ENCODE peak calls at places on chromosomes 13 and 19, in ten cellular contexts. One of them, this sample, is unnamed.

GRCh38 chr19:45973564-45974338 is at the start of gene NOVA2:
- DNase-seq in SK-N-DZ: peak
- DNase-seq in ELR: peak
- DNase-seq in GDM1: no peak
- DNase-seq in kidney glomerular epithelial cell: no peak
- DNase-seq in activated T-cell treated with anti-CD3 and anti-CD28 coated beads, Interleukin-2, amount 50 U/mL, for 48 hours: peak
- DNase-seq in COR-L47: peak
- DNase-seq in AG09309: no peak
- DNase-seq in endothelial cell: peak
- DNase-seq in activated CD4-positive, alpha-beta T cell treated with anti-CD3 and anti-CD28 coated beads for 1 hour: no peak
- DNase-seq in this sample: peak

GRCh38 chr19:55603115-55603514 is 2.3 kb upstream of the ZNF865 start:
- DNase-seq in endothelial cell: no peak
- DNase-seq in kidney glomerular epithelial cell: no peak
- DNase-seq in activated T-cell treated with anti-CD3 and anti-CD28 coated beads, Interleukin-2, amount 50 U/mL, for 48 hours: no peak
- DNase-seq in activated CD4-positive, alpha-beta T cell treated with anti-CD3 and anti-CD28 coated beads for 1 hour: no peak
- DNase-seq in SK-N-DZ: no peak
- DNase-seq in AG09309: no peak
- DNase-seq in ELR: no peak
- DNase-seq in GDM1: no peak
- DNase-seq in COR-L47: no peak
- DNase-seq in this sample: no peak

GRCh38 chr19:16200038-16200775 is 2.5 kb downstream of the AP1M1 start:
- DNase-seq in activated T-cell treated with anti-CD3 and anti-CD28 coated beads, Interleukin-2, amount 50 U/mL, for 48 hours: no peak
- DNase-seq in AG09309: no peak
- DNase-seq in GDM1: no peak
- DNase-seq in ELR: no peak
- DNase-seq in endothelial cell: no peak
- DNase-seq in COR-L47: no peak
- DNase-seq in SK-N-DZ: no peak
- DNase-seq in kidney glomerular epithelial cell: no peak
- DNase-seq in activated CD4-positive, alpha-beta T cell treated with anti-CD3 and anti-CD28 coated beads for 1 hour: no peak
- DNase-seq in this sample: no peak

GRCh38 chr13:111397202-111397880 is 76.9 kb downstream of the TEX29 start:
- DNase-seq in kidney glomerular epithelial cell: no peak
- DNase-seq in endothelial cell: no peak
- DNase-seq in GDM1: no peak
- DNase-seq in ELR: no peak
- DNase-seq in SK-N-DZ: no peak
- DNase-seq in COR-L47: no peak
- DNase-seq in activated CD4-positive, alpha-beta T cell treated with anti-CD3 and anti-CD28 coated beads for 1 hour: no peak
- DNase-seq in AG09309: no peak
- DNase-seq in activated T-cell treated with anti-CD3 and anti-CD28 coated beads, Interleukin-2, amount 50 U/mL, for 48 hours: no peak
- DNase-seq in this sample: no peak

GRCh38 chr13:78598933-78599332 is 4.4 kb downstream of the POU4F1 start:
- DNase-seq in SK-N-DZ: no peak
- DNase-seq in activated CD4-positive, alpha-beta T cell treated with anti-CD3 and anti-CD28 coated beads for 1 hour: no peak
- DNase-seq in kidney glomerular epithelial cell: no peak
- DNase-seq in GDM1: no peak
- DNase-seq in AG09309: no peak
- DNase-seq in ELR: no peak
- DNase-seq in endothelial cell: no peak
- DNase-seq in COR-L47: no peak
- DNase-seq in activated T-cell treated with anti-CD3 and anti-CD28 coated beads, Interleukin-2, amount 50 U/mL, for 48 hours: no peak
- DNase-seq in this sample: no peak

GRCh38 chr13:50685491-50685890 is 158.0 kb downstream of the DLEU7 start:
- DNase-seq in endothelial cell: no peak
- DNase-seq in GDM1: no peak
- DNase-seq in AG09309: no peak
- DNase-seq in ELR: no peak
- DNase-seq in COR-L47: peak
- DNase-seq in activated T-cell treated with anti-CD3 and anti-CD28 coated beads, Interleukin-2, amount 50 U/mL, for 48 hours: no peak
- DNase-seq in activated CD4-positive, alpha-beta T cell treated with anti-CD3 and anti-CD28 coated beads for 1 hour: no peak
- DNase-seq in kidney glomerular epithelial cell: no peak
- DNase-seq in SK-N-DZ: no peak
- DNase-seq in this sample: no peak

GRCh38 chr19:44698492-44699201 is at the start of gene CEACAM16:
- DNase-seq in activated T-cell treated with anti-CD3 and anti-CD28 coated beads, Interleukin-2, amount 50 U/mL, for 48 hours: no peak
- DNase-seq in activated CD4-positive, alpha-beta T cell treated with anti-CD3 and anti-CD28 coated beads for 1 hour: no peak
- DNase-seq in GDM1: no peak
- DNase-seq in COR-L47: no peak
- DNase-seq in endothelial cell: no peak
- DNase-seq in SK-N-DZ: no peak
- DNase-seq in kidney glomerular epithelial cell: no peak
- DNase-seq in ELR: no peak
- DNase-seq in AG09309: no peak
- DNase-seq in this sample: no peak

GRCh38 chr19:4578552-4579248 is 19.2 kb upstream of the SEMA6B start:
- DNase-seq in ELR: no peak
- DNase-seq in endothelial cell: no peak
- DNase-seq in SK-N-DZ: no peak
- DNase-seq in GDM1: no peak
- DNase-seq in activated T-cell treated with anti-CD3 and anti-CD28 coated beads, Interleukin-2, amount 50 U/mL, for 48 hours: no peak
- DNase-seq in activated CD4-positive, alpha-beta T cell treated with anti-CD3 and anti-CD28 coated beads for 1 hour: no peak
- DNase-seq in kidney glomerular epithelial cell: no peak
- DNase-seq in COR-L47: no peak
- DNase-seq in AG09309: no peak
- DNase-seq in this sample: no peak

GRCh38 chr19:1959928-1960589 is 19.1 kb downstream of the CSNK1G2 start:
- DNase-seq in activated CD4-positive, alpha-beta T cell treated with anti-CD3 and anti-CD28 coated beads for 1 hour: no peak
- DNase-seq in AG09309: no peak
- DNase-seq in endothelial cell: no peak
- DNase-seq in ELR: no peak
- DNase-seq in COR-L47: no peak
- DNase-seq in SK-N-DZ: no peak
- DNase-seq in activated T-cell treated with anti-CD3 and anti-CD28 coated beads, Interleukin-2, amount 50 U/mL, for 48 hours: no peak
- DNase-seq in kidney glomerular epithelial cell: no peak
- DNase-seq in GDM1: no peak
- DNase-seq in this sample: no peak

GRCh38 chr19:35248310-35249145 is at the start of gene LSR:
- DNase-seq in AG09309: no peak
- DNase-seq in kidney glomerular epithelial cell: peak
- DNase-seq in activated CD4-positive, alpha-beta T cell treated with anti-CD3 and anti-CD28 coated beads for 1 hour: peak
- DNase-seq in COR-L47: peak
- DNase-seq in activated T-cell treated with anti-CD3 and anti-CD28 coated beads, Interleukin-2, amount 50 U/mL, for 48 hours: peak
- DNase-seq in endothelial cell: peak
- DNase-seq in SK-N-DZ: no peak
- DNase-seq in ELR: no peak
- DNase-seq in GDM1: no peak
- DNase-seq in this sample: no peak

GRCh38 chr19:16197188-16197621 is 506 bp upstream of the AP1M1 start:
- DNase-seq in COR-L47: no peak
- DNase-seq in activated CD4-positive, alpha-beta T cell treated with anti-CD3 and anti-CD28 coated beads for 1 hour: no peak
- DNase-seq in kidney glomerular epithelial cell: no peak
- DNase-seq in activated T-cell treated with anti-CD3 and anti-CD28 coated beads, Interleukin-2, amount 50 U/mL, for 48 hours: no peak
- DNase-seq in ELR: peak
- DNase-seq in AG09309: peak
- DNase-seq in GDM1: no peak
- DNase-seq in SK-N-DZ: no peak
- DNase-seq in endothelial cell: no peak
- DNase-seq in this sample: no peak

GRCh38 chr19:18470153-18470552 is 32.2 kb upstream of the ISYNA1 start:
- DNase-seq in ELR: peak
- DNase-seq in activated T-cell treated with anti-CD3 and anti-CD28 coated beads, Interleukin-2, amount 50 U/mL, for 48 hours: peak
- DNase-seq in COR-L47: no peak
- DNase-seq in endothelial cell: peak
- DNase-seq in GDM1: no peak
- DNase-seq in AG09309: no peak
- DNase-seq in SK-N-DZ: no peak
- DNase-seq in kidney glomerular epithelial cell: no peak
- DNase-seq in activated CD4-positive, alpha-beta T cell treated with anti-CD3 and anti-CD28 coated beads for 1 hour: no peak
- DNase-seq in this sample: peak

GRCh38 chr13:89401209-89401810 is 1730.1 kb downstream of the SLITRK5 start:
- DNase-seq in kidney glomerular epithelial cell: peak
- DNase-seq in COR-L47: no peak
- DNase-seq in ELR: peak
- DNase-seq in AG09309: no peak
- DNase-seq in activated CD4-positive, alpha-beta T cell treated with anti-CD3 and anti-CD28 coated beads for 1 hour: no peak
- DNase-seq in SK-N-DZ: no peak
- DNase-seq in activated T-cell treated with anti-CD3 and anti-CD28 coated beads, Interleukin-2, amount 50 U/mL, for 48 hours: no peak
- DNase-seq in endothelial cell: no peak
- DNase-seq in GDM1: peak
- DNase-seq in this sample: no peak

GRCh38 chr19:39676004-39676403 is 20.3 kb downstream of the LGALS16 start:
- DNase-seq in ELR: peak
- DNase-seq in AG09309: no peak
- DNase-seq in GDM1: no peak
- DNase-seq in COR-L47: no peak
- DNase-seq in activated CD4-positive, alpha-beta T cell treated with anti-CD3 and anti-CD28 coated beads for 1 hour: no peak
- DNase-seq in endothelial cell: no peak
- DNase-seq in activated T-cell treated with anti-CD3 and anti-CD28 coated beads, Interleukin-2, amount 50 U/mL, for 48 hours: peak
- DNase-seq in SK-N-DZ: no peak
- DNase-seq in kidney glomerular epithelial cell: no peak
- DNase-seq in this sample: no peak

GRCh38 chr19:55678121-55678671 is 3.2 kb downstream of the EPN1 start:
- DNase-seq in activated CD4-positive, alpha-beta T cell treated with anti-CD3 and anti-CD28 coated beads for 1 hour: no peak
- DNase-seq in activated T-cell treated with anti-CD3 and anti-CD28 coated beads, Interleukin-2, amount 50 U/mL, for 48 hours: no peak
- DNase-seq in COR-L47: no peak
- DNase-seq in endothelial cell: no peak
- DNase-seq in ELR: no peak
- DNase-seq in kidney glomerular epithelial cell: no peak
- DNase-seq in SK-N-DZ: no peak
- DNase-seq in GDM1: peak
- DNase-seq in AG09309: no peak
- DNase-seq in this sample: no peak

GRCh38 chr13:72514141-72514540 is 213.3 kb downstream of the MZT1 start:
- DNase-seq in activated CD4-positive, alpha-beta T cell treated with anti-CD3 and anti-CD28 coated beads for 1 hour: no peak
- DNase-seq in GDM1: no peak
- DNase-seq in ELR: no peak
- DNase-seq in kidney glomerular epithelial cell: peak
- DNase-seq in activated T-cell treated with anti-CD3 and anti-CD28 coated beads, Interleukin-2, amount 50 U/mL, for 48 hours: no peak
- DNase-seq in endothelial cell: no peak
- DNase-seq in AG09309: no peak
- DNase-seq in COR-L47: no peak
- DNase-seq in SK-N-DZ: no peak
- DNase-seq in this sample: no peak

GRCh38 chr13:33296793-33297425 is 11.4 kb upstream of the STARD13 start:
- DNase-seq in SK-N-DZ: peak
- DNase-seq in GDM1: no peak
- DNase-seq in AG09309: no peak
- DNase-seq in endothelial cell: no peak
- DNase-seq in activated CD4-positive, alpha-beta T cell treated with anti-CD3 and anti-CD28 coated beads for 1 hour: no peak
- DNase-seq in kidney glomerular epithelial cell: no peak
- DNase-seq in activated T-cell treated with anti-CD3 and anti-CD28 coated beads, Interleukin-2, amount 50 U/mL, for 48 hours: no peak
- DNase-seq in COR-L47: no peak
- DNase-seq in ELR: no peak
- DNase-seq in this sample: no peak

GRCh38 chr19:7397687-7398086 is 49.0 kb downstream of the ARHGEF18 start:
- DNase-seq in AG09309: peak
- DNase-seq in activated T-cell treated with anti-CD3 and anti-CD28 coated beads, Interleukin-2, amount 50 U/mL, for 48 hours: no peak
- DNase-seq in SK-N-DZ: no peak
- DNase-seq in kidney glomerular epithelial cell: peak
- DNase-seq in endothelial cell: no peak
- DNase-seq in GDM1: no peak
- DNase-seq in COR-L47: no peak
- DNase-seq in ELR: peak
- DNase-seq in activated CD4-positive, alpha-beta T cell treated with anti-CD3 and anti-CD28 coated beads for 1 hour: no peak
- DNase-seq in this sample: no peak

GRCh38 chr13:43908156-43909126 is 28.7 kb downstream of the LACC1 start:
- DNase-seq in endothelial cell: peak
- DNase-seq in activated T-cell treated with anti-CD3 and anti-CD28 coated beads, Interleukin-2, amount 50 U/mL, for 48 hours: no peak
- DNase-seq in ELR: peak
- DNase-seq in activated CD4-positive, alpha-beta T cell treated with anti-CD3 and anti-CD28 coated beads for 1 hour: no peak
- DNase-seq in AG09309: no peak
- DNase-seq in COR-L47: peak
- DNase-seq in GDM1: peak
- DNase-seq in SK-N-DZ: peak
- DNase-seq in kidney glomerular epithelial cell: peak
- DNase-seq in this sample: no peak

GRCh38 chr19:38875656-38876345 is 2.3 kb downstream of the RINL start:
- DNase-seq in activated CD4-positive, alpha-beta T cell treated with anti-CD3 and anti-CD28 coated beads for 1 hour: no peak
- DNase-seq in kidney glomerular epithelial cell: no peak
- DNase-seq in SK-N-DZ: no peak
- DNase-seq in ELR: no peak
- DNase-seq in AG09309: no peak
- DNase-seq in endothelial cell: no peak
- DNase-seq in activated T-cell treated with anti-CD3 and anti-CD28 coated beads, Interleukin-2, amount 50 U/mL, for 48 hours: no peak
- DNase-seq in GDM1: no peak
- DNase-seq in COR-L47: no peak
- DNase-seq in this sample: no peak

GRCh38 chr19:3411636-3412035 is 45.3 kb downstream of the NFIC start:
- DNase-seq in GDM1: no peak
- DNase-seq in endothelial cell: no peak
- DNase-seq in ELR: no peak
- DNase-seq in SK-N-DZ: no peak
- DNase-seq in AG09309: no peak
- DNase-seq in activated T-cell treated with anti-CD3 and anti-CD28 coated beads, Interleukin-2, amount 50 U/mL, for 48 hours: no peak
- DNase-seq in activated CD4-positive, alpha-beta T cell treated with anti-CD3 and anti-CD28 coated beads for 1 hour: no peak
- DNase-seq in COR-L47: no peak
- DNase-seq in kidney glomerular epithelial cell: no peak
- DNase-seq in this sample: no peak

GRCh38 chr19:40831502-40832430 is 18.5 kb downstream of the CYP2A6 start:
- DNase-seq in ELR: peak
- DNase-seq in activated CD4-positive, alpha-beta T cell treated with anti-CD3 and anti-CD28 coated beads for 1 hour: no peak
- DNase-seq in AG09309: peak
- DNase-seq in activated T-cell treated with anti-CD3 and anti-CD28 coated beads, Interleukin-2, amount 50 U/mL, for 48 hours: no peak
- DNase-seq in endothelial cell: no peak
- DNase-seq in GDM1: no peak
- DNase-seq in kidney glomerular epithelial cell: no peak
- DNase-seq in COR-L47: no peak
- DNase-seq in SK-N-DZ: no peak
- DNase-seq in this sample: no peak

GRCh38 chr13:21341637-21342422 is 117.3 kb downstream of the ZDHHC20 start:
- DNase-seq in AG09309: no peak
- DNase-seq in ELR: no peak
- DNase-seq in activated CD4-positive, alpha-beta T cell treated with anti-CD3 and anti-CD28 coated beads for 1 hour: no peak
- DNase-seq in kidney glomerular epithelial cell: no peak
- DNase-seq in COR-L47: no peak
- DNase-seq in SK-N-DZ: no peak
- DNase-seq in endothelial cell: no peak
- DNase-seq in GDM1: no peak
- DNase-seq in activated T-cell treated with anti-CD3 and anti-CD28 coated beads, Interleukin-2, amount 50 U/mL, for 48 hours: no peak
- DNase-seq in this sample: no peak

GRCh38 chr13:37690361-37690760 is 91.8 kb upstream of the POSTN start:
- DNase-seq in GDM1: no peak
- DNase-seq in activated T-cell treated with anti-CD3 and anti-CD28 coated beads, Interleukin-2, amount 50 U/mL, for 48 hours: no peak
- DNase-seq in activated CD4-positive, alpha-beta T cell treated with anti-CD3 and anti-CD28 coated beads for 1 hour: no peak
- DNase-seq in AG09309: no peak
- DNase-seq in kidney glomerular epithelial cell: no peak
- DNase-seq in COR-L47: no peak
- DNase-seq in ELR: no peak
- DNase-seq in SK-N-DZ: no peak
- DNase-seq in endothelial cell: no peak
- DNase-seq in this sample: no peak

GRCh38 chr19:15293751-15294505 is 38.4 kb downstream of the BRD4 start:
- DNase-seq in activated T-cell treated with anti-CD3 and anti-CD28 coated beads, Interleukin-2, amount 50 U/mL, for 48 hours: no peak
- DNase-seq in GDM1: no peak
- DNase-seq in AG09309: no peak
- DNase-seq in COR-L47: no peak
- DNase-seq in kidney glomerular epithelial cell: no peak
- DNase-seq in ELR: no peak
- DNase-seq in endothelial cell: no peak
- DNase-seq in activated CD4-positive, alpha-beta T cell treated with anti-CD3 and anti-CD28 coated beads for 1 hour: no peak
- DNase-seq in SK-N-DZ: no peak
- DNase-seq in this sample: no peak

GRCh38 chr13:25291691-25292090 is 4.4 kb upstream of the MTMR6 start:
- DNase-seq in GDM1: no peak
- DNase-seq in ELR: no peak
- DNase-seq in SK-N-DZ: no peak
- DNase-seq in activated T-cell treated with anti-CD3 and anti-CD28 coated beads, Interleukin-2, amount 50 U/mL, for 48 hours: no peak
- DNase-seq in COR-L47: no peak
- DNase-seq in endothelial cell: no peak
- DNase-seq in kidney glomerular epithelial cell: no peak
- DNase-seq in AG09309: no peak
- DNase-seq in activated CD4-positive, alpha-beta T cell treated with anti-CD3 and anti-CD28 coated beads for 1 hour: no peak
- DNase-seq in this sample: peak

GRCh38 chr19:1116726-1117581 is 13.2 kb downstream of the GPX4 start:
- DNase-seq in AG09309: no peak
- DNase-seq in SK-N-DZ: no peak
- DNase-seq in endothelial cell: no peak
- DNase-seq in activated T-cell treated with anti-CD3 and anti-CD28 coated beads, Interleukin-2, amount 50 U/mL, for 48 hours: no peak
- DNase-seq in GDM1: no peak
- DNase-seq in kidney glomerular epithelial cell: no peak
- DNase-seq in ELR: no peak
- DNase-seq in COR-L47: no peak
- DNase-seq in activated CD4-positive, alpha-beta T cell treated with anti-CD3 and anti-CD28 coated beads for 1 hour: no peak
- DNase-seq in this sample: no peak

GRCh38 chr13:34750078-34750703 is 191.9 kb upstream of the NBEA start:
- DNase-seq in GDM1: no peak
- DNase-seq in COR-L47: peak
- DNase-seq in endothelial cell: peak
- DNase-seq in kidney glomerular epithelial cell: peak
- DNase-seq in AG09309: no peak
- DNase-seq in ELR: no peak
- DNase-seq in activated T-cell treated with anti-CD3 and anti-CD28 coated beads, Interleukin-2, amount 50 U/mL, for 48 hours: no peak
- DNase-seq in activated CD4-positive, alpha-beta T cell treated with anti-CD3 and anti-CD28 coated beads for 1 hour: no peak
- DNase-seq in SK-N-DZ: peak
- DNase-seq in this sample: peak

This sample was measured in glutamatergic neuron.